ENCODE peak calls at places on chromosomes 3 and 15, in four cellular contexts. G is IMR-90, A is A549, P is MCF 10A. C is an unnamed sample.

GRCh38 chr3:167241048-167241845 is 138.8 kb downstream of the ZBBX start:
- DNase-seq in G (no peak), P (no peak), A (no peak), C (no peak)

GRCh38 chr15:38085931-38086562 is 151.6 kb downstream of the TMCO5A start:
- DNase-seq in G (peak; percentile 77), A (no peak), P (no peak), C (no peak)

GRCh38 chr15:39641187-39641889 is 60.5 kb downstream of the THBS1 start:
- DNase-seq in A (no peak), G (peak; percentile 48), P (peak; percentile 85), C (no peak)

GRCh38 chr3:61057491-61057890 is 193.8 kb downstream of the FHIT start:
- DNase-seq in G (no peak), P (no peak), A (no peak), C (no peak)

GRCh38 chr15:72503147-72503546 is 29.0 kb downstream of the ARIH1 start:
- DNase-seq in P (no peak), G (no peak), A (no peak), C (no peak)

GRCh38 chr15:90596943-90597342 is 67.2 kb downstream of the CRTC3 start:
- DNase-seq in A (no peak), P (no peak), G (no peak), C (no peak)

GRCh38 chr15:29756358-29757267 is 65.7 kb downstream of the TJP1 start:
- DNase-seq in P (peak; percentile 84), A (no peak), G (no peak), C (no peak)

GRCh38 chr3:151315136-151315535 is 1.5 kb downstream of the GPR87 start:
- DNase-seq in P (no peak), G (peak; percentile 56), A (no peak), C (no peak)

GRCh38 chr3:49255112-49255511 is 21.9 kb downstream of the C3orf62 start:
- DNase-seq in A (no peak), P (no peak), G (no peak), C (no peak)

GRCh38 chr15:101191242-101191641 is 60.6 kb downstream of the CHSY1 start:
- DNase-seq in A (no peak), G (peak; percentile 52), P (no peak), C (no peak)

GRCh38 chr3:53709856-53710674 is 136.2 kb downstream of the CHDH start:
- DNase-seq in A (peak; percentile 49), P (peak; percentile 67), G (peak; percentile 53), C (peak; percentile 26)

GRCh38 chr15:70559223-70559823 is 204.0 kb downstream of the UACA start:
- DNase-seq in G (peak; percentile 44), P (no peak), A (no peak), C (no peak)

GRCh38 chr3:156685198-156685597 is 10.8 kb downstream of the TIPARP start:
- DNase-seq in A (no peak), P (peak; percentile 42), G (peak; percentile 53), C (no peak)

GRCh38 chr3:62678841-62679240 is 196.4 kb downstream of the CADPS start:
- DNase-seq in A (no peak), G (no peak), P (no peak), C (no peak)

GRCh38 chr3:94121161-94121560 is 58.3 kb downstream of the NSUN3 start:
- DNase-seq in G (no peak), A (no peak), P (no peak), C (no peak)

DNA sequence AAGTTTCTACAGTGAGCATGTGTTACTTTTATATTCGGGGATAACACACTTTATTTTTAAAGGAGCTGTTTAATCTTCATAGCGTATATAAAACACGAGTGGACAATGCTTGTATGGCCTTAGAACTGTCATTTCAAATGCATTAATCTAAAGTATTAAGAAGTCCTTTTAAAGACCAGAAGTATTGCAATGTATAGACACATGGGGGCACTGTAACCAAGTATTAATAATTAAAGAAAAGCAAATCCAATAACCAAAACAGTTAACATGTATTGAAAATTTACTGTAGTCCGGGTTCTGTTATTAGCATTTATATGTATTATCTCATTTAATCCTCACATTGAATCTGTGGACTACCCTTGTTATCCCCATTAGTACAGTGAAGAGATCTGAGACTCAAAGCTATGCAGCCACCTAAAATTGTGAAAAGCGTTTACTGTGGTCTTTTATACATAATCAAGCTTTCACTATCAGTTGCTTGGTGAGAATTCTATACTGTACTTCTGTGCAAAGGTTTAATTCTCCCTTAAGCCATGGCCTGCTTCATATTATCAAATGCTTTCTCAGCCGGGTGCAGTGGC is 10.1 kb downstream of the ARL14 start:
- DNase-seq in A (no peak), P (peak; percentile 30), G (peak; percentile 24), C (no peak)
- TF ChIP-seq CTCF in A (peak; percentile 50), P (peak; percentile 24), G (peak; percentile 45), C (peak; percentile 32)

DNA sequence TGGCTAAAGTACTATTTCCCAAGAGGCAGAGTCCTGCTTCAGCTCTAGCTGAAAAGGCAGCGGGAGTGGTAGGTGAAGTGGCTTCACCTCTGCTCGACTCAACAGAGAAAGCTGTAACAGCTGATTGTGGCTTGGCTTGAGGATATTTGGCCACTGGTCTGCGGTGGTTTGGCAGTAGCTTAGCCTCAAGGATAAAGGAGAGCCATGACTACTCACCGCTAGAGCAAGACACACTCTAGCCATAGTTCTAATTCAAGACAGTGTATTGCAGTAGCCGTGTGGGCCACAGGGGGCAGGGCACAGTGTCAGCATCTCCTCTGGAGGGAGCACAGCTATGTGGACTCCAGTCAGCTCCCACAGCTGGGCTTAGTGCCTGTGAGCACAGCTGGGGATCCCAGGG is 23.5 kb downstream of the TPRG1 start:
- DNase-seq in G (no peak), A (no peak), P (peak; percentile 4), C (no peak)
- TF ChIP-seq CTCF in G (no peak), A (no peak), P (no peak), C (peak; percentile 42)

GRCh38 chr15:82048809-82049208 is 3.0 kb upstream of the MEX3B start:
- DNase-seq in A (no peak), G (no peak), P (no peak), C (no peak)

GRCh38 chr15:82045892-82046667 is at the start of gene MEX3B:
- DNase-seq in G (peak; percentile 99), A (peak; percentile 98), P (peak; percentile 93), C (peak; percentile 83)

GRCh38 chr15:82046668-82047492 is 1.1 kb upstream of the MEX3B start:
- DNase-seq in A (peak; percentile 94), P (peak; percentile 87), G (peak; percentile 92), C (peak; percentile 56)

GRCh38 chr15:82045179-82045891 is 483 bp downstream of the MEX3B start:
- DNase-seq in P (peak; percentile 35), G (peak; percentile 54), A (peak; percentile 45), C (no peak)

DNA sequence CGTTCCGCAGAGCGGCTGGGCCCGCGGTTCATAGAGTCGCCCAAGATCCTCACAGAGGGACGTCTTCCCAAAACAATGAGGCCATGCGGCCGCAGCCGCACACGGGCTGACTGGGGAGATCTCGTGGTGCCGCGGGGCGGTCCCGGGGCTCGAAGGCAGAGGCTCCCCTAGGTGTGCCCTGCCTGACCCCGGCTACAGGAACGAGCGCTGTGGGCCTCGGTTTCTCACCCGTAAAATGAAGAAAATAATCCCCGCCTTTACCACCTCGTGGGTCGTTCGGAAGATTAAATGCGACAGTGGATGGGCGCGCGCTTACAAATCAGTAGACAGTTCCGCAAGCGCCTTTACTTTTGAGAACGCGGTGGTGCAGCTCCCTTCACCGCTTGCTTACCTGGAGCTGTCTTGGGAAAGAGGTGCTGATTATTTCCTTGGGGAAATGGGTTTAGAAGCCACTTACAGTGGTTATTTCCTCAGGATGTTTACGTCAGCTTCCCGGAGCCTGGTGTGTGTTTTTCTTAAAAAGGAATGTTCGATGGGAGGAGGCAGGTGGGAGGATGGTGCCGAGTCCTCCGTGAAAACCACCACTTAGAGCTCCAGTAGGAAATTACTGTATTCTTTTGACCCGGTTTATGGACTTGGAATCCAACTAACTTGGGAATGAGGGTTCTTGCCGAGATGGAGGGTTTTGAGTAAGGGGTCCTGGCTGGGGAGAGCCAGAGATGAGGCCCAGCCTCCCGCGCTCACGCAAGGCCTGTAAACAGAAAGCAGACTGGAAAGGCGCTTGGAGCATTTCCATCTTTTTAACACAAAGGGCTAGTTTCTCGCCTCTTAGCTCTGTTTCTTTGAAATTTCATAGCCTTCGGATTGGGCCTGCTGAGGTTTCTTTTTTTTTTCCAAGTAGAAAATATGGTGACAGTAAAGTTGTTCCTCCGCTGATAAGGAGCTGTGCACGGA is 2.0 kb upstream of the MEX3B start:
- DNase-seq in A (peak; percentile 62), P (no peak), G (peak; percentile 32), C (no peak)
- TF ChIP-seq CTCF in A (no peak), P (no peak), G (no peak), C (no peak)

GRCh38 chr15:77657629-77658238 is 25.0 kb upstream of the LINGO1 start:
- DNase-seq in P (no peak), A (no peak), G (no peak), C (no peak)

GRCh38 chr15:77656294-77656693 is 23.6 kb upstream of the LINGO1 start:
- DNase-seq in G (no peak), P (no peak), A (no peak), C (no peak)

GRCh38 chr15:77659350-77660321 is 26.9 kb upstream of the LINGO1 start:
- DNase-seq in G (peak; percentile 25), P (peak; percentile 69), A (peak; percentile 91), C (no peak)

GRCh38 chr15:77653832-77654480 is 21.2 kb upstream of the LINGO1 start:
- DNase-seq in G (no peak), P (no peak), A (no peak), C (no peak)

DNA sequence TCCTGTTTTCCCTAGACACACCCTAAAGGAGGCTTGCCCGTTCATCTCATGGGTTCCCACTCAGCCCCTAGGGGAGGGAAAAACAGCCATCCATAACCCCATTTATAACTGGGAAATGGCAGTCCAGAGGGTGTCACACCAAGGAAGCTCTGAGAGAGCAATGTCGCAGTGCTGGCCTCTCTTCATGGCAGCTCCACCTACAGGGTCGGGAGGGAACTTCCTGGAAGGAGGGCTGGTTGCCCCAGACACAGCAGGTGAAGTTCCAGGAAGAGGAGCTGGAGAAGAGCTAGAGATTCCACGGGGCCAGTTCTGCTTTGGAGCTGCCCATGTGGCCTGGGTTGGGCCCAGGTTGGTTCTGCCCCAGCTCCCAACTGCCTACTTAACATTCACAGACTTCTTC is 22.3 kb upstream of the LINGO1 start:
- DNase-seq in P (peak; percentile 27), G (no peak), A (peak; percentile 73), C (no peak)
- TF ChIP-seq CTCF in P (peak; percentile 24), G (no peak), A (no peak), C (peak; percentile 47)

GRCh38 chr3:27720899-27721716 is 1.0 kb downstream of the EOMES start:
- DNase-seq in P (peak; percentile 62), A (no peak), G (no peak), C (no peak)
- TF ChIP-seq CTCF in P (no peak), A (no peak), G (no peak), C (no peak)

GRCh38 chr3:190458040-190458439 is 8.3 kb upstream of the TMEM207 start:
- DNase-seq in A (no peak), P (peak; percentile 2), G (no peak), C (no peak)
- TF ChIP-seq CTCF in A (no peak), P (no peak), G (peak; percentile 4), C (no peak)

GRCh38 chr3:126394179-126394976 is at the start of gene CFAP100:
- DNase-seq in G (peak; percentile 15), P (no peak), A (no peak), C (no peak)

GRCh38 chr3:126395846-126396513 is 1.3 kb downstream of the CFAP100 start:
- DNase-seq in G (no peak), P (no peak), A (no peak), C (no peak)

GRCh38 chr3:126393563-126393962 is 1.1 kb upstream of the CFAP100 start:
- DNase-seq in G (no peak), P (no peak), A (no peak), C (no peak)

GRCh38 chr3:126396536-126396935 is 1.8 kb downstream of the CFAP100 start:
- DNase-seq in P (no peak), A (no peak), G (no peak), C (no peak)

GRCh38 chr3:126394977-126395321 is 240 bp downstream of the CFAP100 start:
- DNase-seq in P (no peak), G (no peak), A (no peak), C (no peak)
- TF ChIP-seq CTCF in P (no peak), G (no peak), A (no peak), C (no peak)

C was measured in GM12864.